ENCODE peak calls at places on chromosomes 16 and 17, in eight cellular contexts. One of them, this sample, is unnamed.

GRCh38 chr17:31631759-31632158 is 227.3 kb downstream of the COPRS start:
- DNase-seq in neural progenitor cell: no peak
- DNase-seq in H7: no peak
- DNase-seq in neural crest cell: no peak
- DNase-seq in activated T-cell treated with anti-CD3 and anti-CD28 coated beads for 1 hour: no peak
- DNase-seq in dermis blood vessel endothelial cell: no peak
- DNase-seq in CD4-positive, alpha-beta T cell: no peak
- DNase-seq in NCI-H460: no peak
- DNase-seq in this sample: no peak

GRCh38 chr17:12667299-12667958 is 1.7 kb downstream of the MYOCD start:
- DNase-seq in CD4-positive, alpha-beta T cell: no peak
- DNase-seq in activated T-cell treated with anti-CD3 and anti-CD28 coated beads for 1 hour: no peak
- DNase-seq in H7: peak; percentile 68
- DNase-seq in neural crest cell: no peak
- DNase-seq in dermis blood vessel endothelial cell: peak; percentile 19
- DNase-seq in neural progenitor cell: peak; percentile 85
- DNase-seq in NCI-H460: peak; percentile 75
- DNase-seq in this sample: peak; percentile 87

GRCh38 chr16:55905651-55906050 is 30.5 kb upstream of the CES5A start:
- DNase-seq in H7: no peak
- DNase-seq in neural crest cell: no peak
- DNase-seq in CD4-positive, alpha-beta T cell: no peak
- DNase-seq in activated T-cell treated with anti-CD3 and anti-CD28 coated beads for 1 hour: no peak
- DNase-seq in neural progenitor cell: no peak
- DNase-seq in NCI-H460: no peak
- DNase-seq in dermis blood vessel endothelial cell: no peak
- DNase-seq in this sample: no peak

GRCh38 chr17:50348522-50349240 is 2.8 kb downstream of the XYLT2 start:
- DNase-seq in neural crest cell: no peak
- DNase-seq in NCI-H460: no peak
- DNase-seq in neural progenitor cell: no peak
- DNase-seq in H7: no peak
- DNase-seq in activated T-cell treated with anti-CD3 and anti-CD28 coated beads for 1 hour: no peak
- DNase-seq in CD4-positive, alpha-beta T cell: no peak
- DNase-seq in dermis blood vessel endothelial cell: no peak
- DNase-seq in this sample: peak; percentile 97

GRCh38 chr17:28365487-28365886 is 488 bp upstream of the SEBOX start:
- DNase-seq in neural progenitor cell: no peak
- DNase-seq in H7: no peak
- DNase-seq in CD4-positive, alpha-beta T cell: no peak
- DNase-seq in dermis blood vessel endothelial cell: no peak
- DNase-seq in activated T-cell treated with anti-CD3 and anti-CD28 coated beads for 1 hour: no peak
- DNase-seq in NCI-H460: no peak
- DNase-seq in neural crest cell: no peak
- DNase-seq in this sample: peak; percentile 56

GRCh38 chr16:25051446-25052160 is 36.4 kb upstream of the ARHGAP17 start:
- DNase-seq in dermis blood vessel endothelial cell: peak; percentile 50
- DNase-seq in H7: no peak
- DNase-seq in neural crest cell: no peak
- DNase-seq in neural progenitor cell: no peak
- DNase-seq in NCI-H460: no peak
- DNase-seq in activated T-cell treated with anti-CD3 and anti-CD28 coated beads for 1 hour: no peak
- DNase-seq in CD4-positive, alpha-beta T cell: no peak
- DNase-seq in this sample: no peak

GRCh38 chr17:3712811-3713463 is 10.8 kb upstream of the HASPIN start:
- DNase-seq in H7: no peak
- DNase-seq in neural progenitor cell: no peak
- DNase-seq in NCI-H460: no peak
- DNase-seq in CD4-positive, alpha-beta T cell: no peak
- DNase-seq in activated T-cell treated with anti-CD3 and anti-CD28 coated beads for 1 hour: no peak
- DNase-seq in dermis blood vessel endothelial cell: no peak
- DNase-seq in neural crest cell: no peak
- DNase-seq in this sample: no peak

GRCh38 chr16:1244881-1245280 is 4.4 kb downstream of the TPSAB1 start:
- DNase-seq in NCI-H460: no peak
- DNase-seq in neural crest cell: no peak
- DNase-seq in CD4-positive, alpha-beta T cell: no peak
- DNase-seq in dermis blood vessel endothelial cell: no peak
- DNase-seq in activated T-cell treated with anti-CD3 and anti-CD28 coated beads for 1 hour: no peak
- DNase-seq in H7: no peak
- DNase-seq in neural progenitor cell: no peak
- DNase-seq in this sample: peak; percentile 41

GRCh38 chr16:55249936-55250335 is 74.1 kb upstream of the IRX6 start:
- DNase-seq in CD4-positive, alpha-beta T cell: no peak
- DNase-seq in activated T-cell treated with anti-CD3 and anti-CD28 coated beads for 1 hour: no peak
- DNase-seq in NCI-H460: no peak
- DNase-seq in neural progenitor cell: no peak
- DNase-seq in dermis blood vessel endothelial cell: no peak
- DNase-seq in H7: no peak
- DNase-seq in neural crest cell: no peak
- DNase-seq in this sample: no peak